ENCODE peak calls at places on chromosome 1, in six cellular contexts. One of them, this sample, is unnamed.

GRCh38 chr1:41358152-41358937 is 2.9 kb upstream of the FOXO6 start:
- DNase-seq in K562: no peak
- DNase-seq in NB4: peak; percentile 23
- DNase-seq in A549: no peak
- DNase-seq in endothelial cell of umbilical vein: no peak
- DNase-seq in GM12878: no peak
- DNase-seq in this sample: no peak

GRCh38 chr1:212208978-212209644 is 76.1 kb upstream of the PPP2R5A start:
- DNase-seq in GM12878: no peak
- DNase-seq in K562: no peak
- DNase-seq in NB4: no peak
- DNase-seq in A549: no peak
- DNase-seq in endothelial cell of umbilical vein: no peak
- DNase-seq in this sample: no peak

GRCh38 chr1:25819496-25820246 is at the start of gene MTFR1L:
- DNase-seq in NB4: peak; percentile 91
- DNase-seq in GM12878: peak; percentile 66
- DNase-seq in A549: peak; percentile 68
- DNase-seq in K562: peak; percentile 99
- DNase-seq in endothelial cell of umbilical vein: peak; percentile 77
- DNase-seq in this sample: peak; percentile 83

GRCh38 chr1:215083408-215083961 is 948 bp downstream of the KCNK2 start:
- DNase-seq in K562: no peak
- DNase-seq in A549: no peak
- DNase-seq in endothelial cell of umbilical vein: peak; percentile 25
- DNase-seq in GM12878: no peak
- DNase-seq in NB4: no peak
- DNase-seq in this sample: no peak

GRCh38 chr1:235562589-235562988 is 58.3 kb upstream of the B3GALNT2 start:
- DNase-seq in K562: no peak
- DNase-seq in endothelial cell of umbilical vein: no peak
- DNase-seq in NB4: no peak
- DNase-seq in GM12878: no peak
- DNase-seq in A549: no peak
- DNase-seq in this sample: no peak

GRCh38 chr1:199157494-199157893 is 518.7 kb downstream of the PTPRC start:
- DNase-seq in GM12878: no peak
- DNase-seq in endothelial cell of umbilical vein: no peak
- DNase-seq in K562: no peak
- DNase-seq in A549: no peak
- DNase-seq in NB4: no peak
- DNase-seq in this sample: no peak

GRCh38 chr1:227899820-227900449 is 47.8 kb downstream of the WNT9A start:
- DNase-seq in endothelial cell of umbilical vein: no peak
- DNase-seq in GM12878: no peak
- DNase-seq in NB4: no peak
- DNase-seq in A549: no peak
- DNase-seq in K562: no peak
- DNase-seq in this sample: no peak

GRCh38 chr1:153260980-153261792 is 1.7 kb downstream of the LORICRIN start:
- DNase-seq in GM12878: no peak
- DNase-seq in K562: peak; percentile 13
- DNase-seq in NB4: peak; percentile 15
- DNase-seq in endothelial cell of umbilical vein: no peak
- DNase-seq in A549: no peak
- DNase-seq in this sample: no peak

GRCh38 chr1:235657269-235657668 is 7.7 kb upstream of the GNG4 start:
- DNase-seq in NB4: no peak
- DNase-seq in endothelial cell of umbilical vein: no peak
- DNase-seq in GM12878: no peak
- DNase-seq in K562: no peak
- DNase-seq in A549: no peak
- DNase-seq in this sample: peak; percentile 30

GRCh38 chr1:29236743-29236992 is 346 bp downstream of the PTPRU start:
- DNase-seq in GM12878: no peak
- DNase-seq in K562: no peak
- DNase-seq in endothelial cell of umbilical vein: peak; percentile 29
- DNase-seq in NB4: no peak
- DNase-seq in A549: peak; percentile 31
- DNase-seq in this sample: no peak

GRCh38 chr1:20380616-20381035 is 90.0 kb downstream of the VWA5B1 start:
- DNase-seq in NB4: no peak
- DNase-seq in GM12878: no peak
- DNase-seq in A549: peak; percentile 36
- DNase-seq in endothelial cell of umbilical vein: no peak
- DNase-seq in K562: no peak
- DNase-seq in this sample: no peak

GRCh38 chr1:234958066-234958701 is 170.5 kb downstream of the TOMM20 start:
- DNase-seq in K562: no peak
- DNase-seq in A549: peak; percentile 77
- DNase-seq in GM12878: no peak
- DNase-seq in endothelial cell of umbilical vein: no peak
- DNase-seq in NB4: no peak
- DNase-seq in this sample: peak; percentile 78

GRCh38 chr1:109919271-109919670 is 8.6 kb downstream of the CSF1 start:
- DNase-seq in K562: no peak
- DNase-seq in GM12878: no peak
- DNase-seq in NB4: peak; percentile 51
- DNase-seq in endothelial cell of umbilical vein: no peak
- DNase-seq in A549: no peak
- DNase-seq in this sample: no peak

GRCh38 chr1:85584264-85584781 is 3.8 kb downstream of the CCN1 start:
- DNase-seq in GM12878: no peak
- DNase-seq in endothelial cell of umbilical vein: peak; percentile 96
- DNase-seq in K562: no peak
- DNase-seq in A549: peak; percentile 69
- DNase-seq in NB4: no peak
- DNase-seq in this sample: peak; percentile 63

GRCh38 chr1:74584185-74584584 is 71.8 kb upstream of the LRRC53 start:
- DNase-seq in K562: no peak
- DNase-seq in GM12878: no peak
- DNase-seq in endothelial cell of umbilical vein: no peak
- DNase-seq in NB4: no peak
- DNase-seq in A549: no peak
- DNase-seq in this sample: no peak

GRCh38 chr1:28510350-28511223 is 4.7 kb downstream of the RCC1 start:
- DNase-seq in K562: no peak
- DNase-seq in A549: peak; percentile 40
- DNase-seq in NB4: peak; percentile 75
- DNase-seq in GM12878: no peak
- DNase-seq in endothelial cell of umbilical vein: peak; percentile 52
- DNase-seq in this sample: peak; percentile 55

GRCh38 chr1:237772014-237772413 is 118.7 kb downstream of the ZP4 start:
- DNase-seq in NB4: no peak
- DNase-seq in endothelial cell of umbilical vein: no peak
- DNase-seq in GM12878: no peak
- DNase-seq in A549: no peak
- DNase-seq in K562: no peak
- DNase-seq in this sample: no peak

GRCh38 chr1:109548321-109549267 is at the start of gene GNAI3:
- DNase-seq in NB4: peak; percentile 98
- DNase-seq in K562: peak; percentile 92
- DNase-seq in GM12878: peak; percentile 85
- DNase-seq in endothelial cell of umbilical vein: peak; percentile 96
- DNase-seq in A549: peak; percentile 93
- DNase-seq in this sample: peak; percentile 94

GRCh38 chr1:235831148-235831547 is 35.6 kb downstream of the LYST start:
- DNase-seq in NB4: peak; percentile 82
- DNase-seq in K562: no peak
- DNase-seq in endothelial cell of umbilical vein: no peak
- DNase-seq in A549: peak; percentile 7
- DNase-seq in GM12878: peak; percentile 35
- DNase-seq in this sample: no peak

GRCh38 chr1:178503849-178504248 is 7.1 kb upstream of the CLEC20A start:
- DNase-seq in A549: no peak
- DNase-seq in endothelial cell of umbilical vein: no peak
- DNase-seq in GM12878: no peak
- DNase-seq in K562: no peak
- DNase-seq in NB4: no peak
- DNase-seq in this sample: no peak

GRCh38 chr1:110524311-110525249 is 5.6 kb upstream of the KCNA10 start:
- DNase-seq in K562: peak; percentile 87
- DNase-seq in GM12878: no peak
- DNase-seq in A549: peak; percentile 49
- DNase-seq in endothelial cell of umbilical vein: peak; percentile 41
- DNase-seq in NB4: peak; percentile 68
- DNase-seq in this sample: peak; percentile 21

GRCh38 chr1:246012271-246012854 is 494.7 kb downstream of the SMYD3 start:
- DNase-seq in NB4: peak; percentile 72
- DNase-seq in GM12878: no peak
- DNase-seq in K562: peak; percentile 53
- DNase-seq in A549: peak; percentile 42
- DNase-seq in endothelial cell of umbilical vein: peak; percentile 63
- DNase-seq in this sample: peak; percentile 34

GRCh38 chr1:59046134-59046533 is 250.8 kb upstream of the FGGY start:
- DNase-seq in K562: no peak
- DNase-seq in NB4: no peak
- DNase-seq in GM12878: no peak
- DNase-seq in endothelial cell of umbilical vein: no peak
- DNase-seq in A549: no peak
- DNase-seq in this sample: no peak

GRCh38 chr1:101088431-101088830 is 62.8 kb upstream of the DPH5 start:
- DNase-seq in GM12878: no peak
- DNase-seq in A549: no peak
- DNase-seq in K562: no peak
- DNase-seq in NB4: no peak
- DNase-seq in endothelial cell of umbilical vein: no peak
- DNase-seq in this sample: no peak

GRCh38 chr1:171899838-171900237 is 58.5 kb downstream of the DNM3 start:
- DNase-seq in NB4: no peak
- DNase-seq in GM12878: no peak
- DNase-seq in A549: no peak
- DNase-seq in K562: no peak
- DNase-seq in endothelial cell of umbilical vein: no peak
- DNase-seq in this sample: no peak

GRCh38 chr1:12594966-12595838 is 22.8 kb downstream of the DHRS3 start:
- DNase-seq in endothelial cell of umbilical vein: peak; percentile 41
- DNase-seq in A549: peak; percentile 80
- DNase-seq in K562: no peak
- DNase-seq in NB4: no peak
- DNase-seq in GM12878: no peak
- DNase-seq in this sample: no peak

GRCh38 chr1:81757398-81758020 is 43.2 kb upstream of the ADGRL2 start:
- DNase-seq in NB4: no peak
- DNase-seq in A549: no peak
- DNase-seq in endothelial cell of umbilical vein: no peak
- DNase-seq in K562: no peak
- DNase-seq in GM12878: no peak
- DNase-seq in this sample: no peak

GRCh38 chr1:177526201-177526600 is 355.4 kb downstream of the BRINP2 start:
- DNase-seq in endothelial cell of umbilical vein: no peak
- DNase-seq in K562: no peak
- DNase-seq in NB4: no peak
- DNase-seq in GM12878: no peak
- DNase-seq in A549: no peak
- DNase-seq in this sample: no peak

GRCh38 chr1:41587791-41588190 is 103.3 kb upstream of the EDN2 start:
- DNase-seq in endothelial cell of umbilical vein: no peak
- DNase-seq in K562: no peak
- DNase-seq in GM12878: no peak
- DNase-seq in NB4: no peak
- DNase-seq in A549: no peak
- DNase-seq in this sample: no peak

GRCh38 chr1:247113094-247113497 is 8.9 kb upstream of the ZNF669 start:
- DNase-seq in GM12878: no peak
- DNase-seq in endothelial cell of umbilical vein: no peak
- DNase-seq in NB4: no peak
- DNase-seq in A549: no peak
- DNase-seq in K562: no peak
- DNase-seq in this sample: peak; percentile 83

GRCh38 chr1:169508432-169509338 is 22.9 kb upstream of the SLC19A2 start:
- DNase-seq in NB4: peak; percentile 16
- DNase-seq in endothelial cell of umbilical vein: peak; percentile 52
- DNase-seq in K562: peak; percentile 20
- DNase-seq in A549: no peak
- DNase-seq in GM12878: no peak
- DNase-seq in this sample: peak; percentile 39
- TF ChIP-seq MYC in NB4: no peak
- TF ChIP-seq MYC in endothelial cell of umbilical vein: no peak
- TF ChIP-seq MYC in K562: no peak
- TF ChIP-seq MYC in A549: no peak
- TF ChIP-seq MYC in GM12878: no peak
- TF ChIP-seq MYC in this sample: no peak

GRCh38 chr1:163267962-163268361 is 53.8 kb upstream of the NUF2 start:
- DNase-seq in endothelial cell of umbilical vein: no peak
- DNase-seq in A549: no peak
- DNase-seq in NB4: no peak
- DNase-seq in K562: no peak
- DNase-seq in GM12878: no peak
- DNase-seq in this sample: no peak

GRCh38 chr1:163278602-163279001 is 43.2 kb upstream of the NUF2 start:
- DNase-seq in GM12878: no peak
- DNase-seq in endothelial cell of umbilical vein: no peak
- DNase-seq in NB4: no peak
- DNase-seq in K562: no peak
- DNase-seq in A549: no peak
- DNase-seq in this sample: no peak

GRCh38 chr1:163275222-163275621 is 46.5 kb upstream of the NUF2 start:
- DNase-seq in A549: peak; percentile 23
- DNase-seq in endothelial cell of umbilical vein: no peak
- DNase-seq in K562: no peak
- DNase-seq in GM12878: no peak
- DNase-seq in NB4: no peak
- DNase-seq in this sample: peak; percentile 7

GRCh38 chr1:163273766-163274441 is 47.9 kb upstream of the NUF2 start:
- DNase-seq in NB4: no peak
- DNase-seq in K562: no peak
- DNase-seq in A549: no peak
- DNase-seq in GM12878: no peak
- DNase-seq in endothelial cell of umbilical vein: no peak
- DNase-seq in this sample: no peak
- TF ChIP-seq MYC in NB4: no peak
- TF ChIP-seq MYC in K562: no peak
- TF ChIP-seq MYC in A549: no peak
- TF ChIP-seq MYC in GM12878: no peak
- TF ChIP-seq MYC in endothelial cell of umbilical vein: no peak
- TF ChIP-seq MYC in this sample: no peak

GRCh38 chr1:158962983-158963382 is 31.6 kb downstream of the PYHIN1 start:
- DNase-seq in K562: no peak
- DNase-seq in NB4: no peak
- DNase-seq in GM12878: no peak
- DNase-seq in endothelial cell of umbilical vein: no peak
- DNase-seq in A549: no peak
- DNase-seq in this sample: no peak
- TF ChIP-seq MYC in K562: no peak
- TF ChIP-seq MYC in NB4: no peak
- TF ChIP-seq MYC in GM12878: no peak
- TF ChIP-seq MYC in endothelial cell of umbilical vein: no peak
- TF ChIP-seq MYC in A549: no peak
- TF ChIP-seq MYC in this sample: no peak

DNA sequence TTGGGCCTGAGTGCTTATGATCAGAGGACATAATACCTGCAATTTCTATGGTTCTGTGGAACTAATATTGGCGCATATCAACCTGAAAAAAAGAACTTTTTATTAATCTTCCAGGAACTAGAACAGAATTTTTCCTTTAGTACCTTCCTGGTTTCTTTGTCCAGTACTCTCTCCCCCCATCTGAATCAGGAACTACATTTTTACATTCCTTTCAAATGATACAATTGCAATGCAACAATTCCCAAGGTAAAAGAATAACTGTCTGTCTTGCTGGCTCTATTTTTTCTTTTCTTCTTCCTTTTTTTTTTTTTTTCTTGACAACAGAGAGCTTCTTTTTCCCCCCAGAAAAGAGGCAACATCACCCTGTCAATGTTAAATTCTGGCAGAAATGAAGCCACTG is 4.5 kb upstream of the CD101 start:
- DNase-seq in NB4: no peak
- DNase-seq in A549: peak; percentile 5
- DNase-seq in endothelial cell of umbilical vein: no peak
- DNase-seq in K562: no peak
- DNase-seq in GM12878: no peak
- DNase-seq in this sample: no peak
- TF ChIP-seq MYC in NB4: no peak
- TF ChIP-seq MYC in A549: no peak
- TF ChIP-seq MYC in endothelial cell of umbilical vein: no peak
- TF ChIP-seq MYC in K562: no peak
- TF ChIP-seq MYC in GM12878: no peak
- TF ChIP-seq MYC in this sample: no peak